ENCODE peak calls at places on chromosomes 3 and 15, in five cellular contexts. R, K, U, G and A are unnamed samples.

GRCh38 chr15:89812126-89812846 is 2.4 kb downstream of the ANPEP start:
- DNase-seq in K (no peak), G (peak; percentile 48), R (no peak), U (no peak), A (no peak)

GRCh38 chr3:43093974-43094373 is 11.9 kb downstream of the POMGNT2 start:
- DNase-seq in U (no peak), G (no peak), K (no peak), R (no peak), A (no peak)

GRCh38 chr3:179606534-179607085 is 2.0 kb downstream of the NDUFB5 start:
- DNase-seq in U (no peak), G (no peak), R (no peak), K (no peak), A (no peak)

GRCh38 chr3:10023587-10024310 is 2.5 kb upstream of the FANCD2 start:
- DNase-seq in G (no peak), R (no peak), K (no peak), U (no peak), A (no peak)

GRCh38 chr3:67737911-67738865 is 83.8 kb upstream of the SUCLG2 start:
- DNase-seq in K (no peak), G (no peak), U (no peak), R (no peak), A (no peak)

GRCh38 chr3:168162172-168162571 is 66.4 kb upstream of the GOLIM4 start:
- DNase-seq in G (no peak), K (no peak), U (no peak), R (no peak), A (no peak)

GRCh38 chr15:72338617-72339321 is 18.8 kb upstream of the CELF6 start:
- DNase-seq in U (no peak), G (no peak), K (no peak), R (no peak), A (no peak)

GRCh38 chr3:128188326-128188725 is 35.0 kb downstream of the EEFSEC start:
- DNase-seq in U (no peak), G (no peak), K (no peak), R (no peak), A (no peak)

GRCh38 chr3:156749244-156749643 is 74.9 kb downstream of the TIPARP start:
- DNase-seq in G (no peak), R (no peak), K (no peak), U (peak; percentile 41), A (no peak)

GRCh38 chr3:38482951-38483350 is 13.2 kb upstream of the EXOG start:
- DNase-seq in R (no peak), K (no peak), U (no peak), G (no peak), A (no peak)

GRCh38 chr3:139934557-139935070 is 371 bp upstream of the CLSTN2 start:
- DNase-seq in U (peak; percentile 82), K (no peak), G (no peak), R (peak; percentile 62), A (no peak)

GRCh38 chr15:40743466-40743865 is 11.6 kb downstream of the RMDN3 start:
- DNase-seq in G (no peak), R (no peak), U (no peak), K (no peak), A (no peak)

GRCh38 chr15:67196222-67196621 is 58.2 kb downstream of the AAGAB start:
- DNase-seq in U (no peak), R (no peak), K (no peak), G (no peak), A (no peak)

GRCh38 chr3:127735767-127736693 is 63.3 kb downstream of the ABTB1 start:
- DNase-seq in G (no peak), U (no peak), K (no peak), R (no peak), A (no peak)

GRCh38 chr15:29952245-29952644 is 130.0 kb upstream of the TJP1 start:
- DNase-seq in K (no peak), U (peak; percentile 3), G (no peak), R (no peak), A (no peak)

GRCh38 chr15:99129644-99130043 is 24.8 kb downstream of the SYNM start:
- DNase-seq in R (no peak), G (no peak), U (no peak), K (no peak), A (no peak)

GRCh38 chr3:125300416-125300815 is 74.7 kb downstream of the ZNF148 start:
- DNase-seq in G (no peak), K (no peak), U (no peak), R (no peak), A (no peak)

GRCh38 chr15:62165793-62166380 is 802 bp upstream of the C2CD4B start:
- DNase-seq in K (no peak), U (no peak), G (no peak), R (no peak), A (no peak)

GRCh38 chr3:154151969-154152368 is 30.8 kb downstream of the ARHGEF26 start:
- DNase-seq in R (no peak), U (no peak), G (no peak), K (no peak), A (no peak)

GRCh38 chr15:78171864-78172472 is 22.8 kb downstream of the IDH3A start:
- DNase-seq in U (no peak), R (no peak), K (no peak), G (no peak), A (no peak)

GRCh38 chr3:126459763-126460127 is 15.9 kb downstream of the ZXDC start:
- DNase-seq in U (no peak), G (no peak), R (no peak), K (no peak), A (no peak)

GRCh38 chr3:157393076-157393475 is 43.6 kb upstream of the PTX3 start:
- DNase-seq in U (no peak), K (no peak), G (no peak), R (no peak), A (no peak)

GRCh38 chr15:67100808-67101581 is 35.6 kb downstream of the SMAD3 start:
- DNase-seq in G (no peak), K (no peak), R (no peak), U (no peak), A (no peak)

GRCh38 chr15:43190178-43190577 is 5.0 kb downstream of the CCNDBP1 start:
- DNase-seq in U (no peak), G (no peak), K (no peak), R (no peak), A (no peak)

GRCh38 chr15:60932051-60932915 is 296.8 kb downstream of the RORA start:
- DNase-seq in G (peak; percentile 79), K (peak; percentile 25), U (no peak), R (no peak), A (peak; percentile 36)

GRCh38 chr15:93179072-93179471 is 90.1 kb upstream of the RGMA start:
- DNase-seq in G (peak; percentile 60), R (no peak), U (no peak), K (no peak), A (no peak)